ENCODE peak calls at places on chromosomes 1 and 21, in nine cellular contexts. C is A549, X is neural progenitor cell, R is GM23338, I is cardiac fibroblast, U is NB4, V is IMR-90, B is right atrium auricular region, W is upper lobe of right lung. T is an unnamed sample.
A peak's percentile ranks its signal among the peaks of the same experiment; 100 is the strongest.

GRCh38 chr1:31831397-31832378 is 15.9 kb upstream of the SPOCD1 start:
- DNase-seq in X (no peak), I (peak; percentile 63), B (no peak), U (no peak), C (no peak), R (no peak), W (no peak), V (peak; percentile 83), T (no peak)

GRCh38 chr1:197302775-197303174 is 34.7 kb downstream of the CRB1 start:
- DNase-seq in B (no peak), V (peak; percentile 37), R (no peak), W (no peak), C (no peak), X (no peak), I (peak; percentile 30), U (no peak), T (peak; percentile 24)

GRCh38 chr1:164064501-164064900 is 494.5 kb upstream of the PBX1 start:
- DNase-seq in U (no peak), B (no peak), I (peak; percentile 36), C (peak; percentile 37), X (no peak), W (no peak), V (no peak), R (no peak), T (peak; percentile 5)

GRCh38 chr1:168932539-168932938 is 174.0 kb upstream of the ATP1B1 start:
- DNase-seq in R (no peak), U (no peak), C (no peak), I (peak; percentile 65), X (no peak), V (peak; percentile 31), B (no peak), W (no peak), T (peak; percentile 61)

GRCh38 chr1:183318433-183318832 is 99.7 kb downstream of the NMNAT2 start:
- DNase-seq in C (peak; percentile 77), V (peak; percentile 95), X (peak; percentile 61), R (peak; percentile 75), U (peak; percentile 74), I (peak; percentile 97), B (peak; percentile 95), W (peak; percentile 79), T (peak; percentile 96)

GRCh38 chr1:205226868-205227583 is 720 bp upstream of the TMCC2 start:
- DNase-seq in V (peak; percentile 43), B (no peak), W (no peak), R (no peak), U (no peak), X (no peak), C (peak; percentile 44), I (peak; percentile 55), T (peak; percentile 61)

GRCh38 chr1:241356519-241357365 is at the start of gene RGS7:
- DNase-seq in V (peak; percentile 41), C (peak; percentile 19), W (peak; percentile 76), U (no peak), I (peak; percentile 59), X (peak; percentile 86), B (no peak), R (peak; percentile 75), T (peak; percentile 41)

GRCh38 chr1:204087893-204088528 is 15.1 kb downstream of the SOX13 start:
- DNase-seq in X (no peak), B (no peak), W (no peak), I (no peak), U (no peak), V (no peak), R (no peak), C (no peak), T (no peak)

GRCh38 chr21:42599486-42599885 is 53.9 kb upstream of the PDE9A start:
- DNase-seq in B (no peak), C (no peak), W (peak; percentile 25), V (no peak), R (no peak), I (no peak), X (no peak), U (no peak), T (no peak)

GRCh38 chr1:174999926-175000696 is at the start of gene CACYBP:
- DNase-seq in R (peak; percentile 42), B (no peak), X (no peak), V (peak; percentile 30), I (peak; percentile 40), U (peak; percentile 60), W (no peak), C (peak; percentile 21), T (peak; percentile 56)

GRCh38 chr1:246281639-246282038 is 225.4 kb downstream of the SMYD3 start:
- DNase-seq in B (no peak), X (no peak), V (no peak), I (no peak), W (no peak), U (no peak), C (peak; percentile 28), R (no peak), T (no peak)

GRCh38 chr1:246279402-246279801 is 227.7 kb downstream of the SMYD3 start:
- DNase-seq in C (no peak), B (no peak), W (no peak), R (no peak), I (no peak), V (no peak), X (no peak), U (peak; percentile 46), T (no peak)

GRCh38 chr1:246284021-246284420 is 223.1 kb downstream of the SMYD3 start:
- DNase-seq in B (no peak), I (no peak), U (peak; percentile 12), C (no peak), R (peak; percentile 32), W (no peak), V (peak; percentile 70), X (no peak), T (peak; percentile 39)

GRCh38 chr1:246281195-246281594 is 225.9 kb downstream of the SMYD3 start:
- DNase-seq in I (no peak), V (no peak), C (no peak), X (no peak), B (no peak), R (no peak), U (no peak), W (no peak), T (no peak)

GRCh38 chr1:246280551-246280950 is 226.5 kb downstream of the SMYD3 start:
- DNase-seq in V (peak; percentile 60), X (no peak), I (peak; percentile 62), U (peak; percentile 60), W (no peak), B (no peak), R (peak; percentile 21), C (peak; percentile 40), T (peak; percentile 68)
- TF ChIP-seq CTCF in V (peak; percentile 56), X (peak; percentile 41), I (peak; percentile 14), U (peak; percentile 24), W (peak; percentile 13), B (no peak), R (no peak), C (peak; percentile 55), T (peak; percentile 45)

DNA sequence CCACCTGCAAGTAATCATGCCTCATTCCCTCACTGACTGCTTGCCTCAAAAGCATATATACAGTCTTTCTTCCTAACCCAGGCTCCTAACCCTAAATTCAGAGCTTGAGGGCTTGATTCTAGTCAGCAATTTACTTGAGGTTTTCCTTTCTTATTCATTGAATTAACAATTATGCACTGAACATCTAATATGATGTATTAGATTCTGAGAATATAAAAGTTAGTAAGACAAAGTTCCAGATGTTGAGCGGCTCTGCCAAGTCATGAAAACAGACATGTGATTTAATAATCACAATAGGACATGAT is 1.0 kb upstream of the AIM2 start:
- DNase-seq in U (no peak), V (no peak), C (no peak), R (no peak), X (no peak), B (no peak), I (no peak), W (no peak), T (no peak)
- H3K4me3 ChIP-seq in U (peak overlapping the region; percentile 52), V (no peak overlapping the region), C (no peak overlapping the region), R (no peak overlapping the region), X (no peak overlapping the region), B (no peak overlapping the region), I (no peak overlapping the region), W (peak overlapping the region; percentile 21), T (no peak overlapping the region)

GRCh38 chr1:55015731-55016620 is 17.2 kb downstream of the BSND start:
- DNase-seq in W (no peak), V (peak; percentile 56), U (no peak), C (no peak), I (peak; percentile 54), B (no peak), X (no peak), R (no peak), T (no peak)
- TF ChIP-seq CTCF in W (no peak), V (no peak), U (no peak), C (no peak), I (no peak), B (no peak), X (no peak), R (no peak), T (no peak)

GRCh38 chr1:223714421-223714724 is 2.0 kb downstream of the CAPN2 start:
- DNase-seq in C (no peak), W (no peak), I (no peak), V (no peak), R (no peak), U (no peak), B (no peak), X (no peak), T (no peak)
- H3K4me3 ChIP-seq in C (peak overlapping the region; percentile 88), W (peak overlapping the region; percentile 78), I (no peak overlapping the region), V (peak overlapping the region; percentile 99), R (no peak overlapping the region), U (no peak overlapping the region), B (no peak overlapping the region), X (no peak overlapping the region), T (peak overlapping the region; percentile 95)

GRCh38 chr1:86988835-86989234 is 74.4 kb downstream of the HS2ST1 start:
- DNase-seq in I (no peak), W (no peak), X (no peak), B (no peak), C (no peak), R (no peak), V (no peak), U (no peak), T (no peak)
- TF ChIP-seq CTCF in I (no peak), W (no peak), X (no peak), B (no peak), C (no peak), R (no peak), V (no peak), U (no peak), T (no peak)

GRCh38 chr1:160025314-160025713 is 6.5 kb downstream of the PIGM start:
- DNase-seq in W (no peak), V (no peak), C (no peak), U (no peak), X (no peak), I (no peak), B (no peak), R (no peak), T (no peak)

GRCh38 chr1:160022330-160023310 is 9.2 kb downstream of the PIGM start:
- DNase-seq in U (no peak), X (no peak), W (no peak), R (no peak), I (no peak), C (no peak), V (no peak), B (no peak), T (no peak)

GRCh38 chr1:160028426-160028825 is 3.4 kb downstream of the PIGM start:
- DNase-seq in X (no peak), I (no peak), R (no peak), W (no peak), V (no peak), C (no peak), U (no peak), B (no peak), T (no peak)

GRCh38 chr1:160021376-160022074 is 10.3 kb downstream of the PIGM start:
- DNase-seq in W (no peak), R (no peak), X (no peak), V (no peak), I (no peak), U (no peak), B (no peak), C (no peak), T (no peak)

GRCh38 chr1:160024195-160024905 is 7.4 kb downstream of the PIGM start:
- DNase-seq in U (no peak), V (no peak), C (no peak), W (no peak), B (no peak), X (no peak), I (no peak), R (no peak), T (no peak)
- H3K4me3 ChIP-seq in U (no peak overlapping the region), V (no peak overlapping the region), C (no peak overlapping the region), W (no peak overlapping the region), B (no peak overlapping the region), X (no peak overlapping the region), I (no peak overlapping the region), R (no peak overlapping the region), T (no peak overlapping the region)

T was measured in choroid plexus epithelial cell.